ENCODE peak calls at places on chromosomes 2 and 18, in ten cellular contexts. B is heart right ventricle; M is ovary; V is CD4-positive, alpha-beta T cell; N is GM23248; R is SJSA1; O is Peyer's patch; G is Panc1; D is body of pancreas; J is fibroblast of lung. E is an unnamed sample.

GRCh38 chr18:8611916-8612576 is 2.8 kb downstream of the RAB12 start:
- DNase-seq in B (no peak), M (no peak), V (no peak), N (no peak), R (no peak), O (no peak), G (no peak), D (no peak), J (no peak), E (no peak)

GRCh38 chr2:29114841-29115609 is at the start of gene CLIP4:
- DNase-seq in B (peak), M (peak), V (peak), N (peak), R (no peak), O (peak), G (no peak), D (peak), J (peak), E (peak)

GRCh38 chr2:105038383-105039061 is 653 bp downstream of the MRPS9 start:
- DNase-seq in B (no peak), M (no peak), V (no peak), N (peak), R (no peak), O (no peak), G (peak), D (no peak), J (peak), E (no peak)

GRCh38 chr2:225993430-225993829 is 593.9 kb downstream of the NYAP2 start:
- DNase-seq in B (no peak), M (no peak), V (no peak), N (peak), R (no peak), O (no peak), G (no peak), D (no peak), J (peak), E (no peak)

GRCh38 chr2:142937347-142937746 is 59.9 kb downstream of the KYNU start:
- DNase-seq in B (no peak), M (no peak), V (no peak), N (peak), R (no peak), O (no peak), G (no peak), D (no peak), J (no peak), E (no peak)

GRCh38 chr2:101509498-101510274 is 34.8 kb upstream of the RFX8 start:
- DNase-seq in B (no peak), M (no peak), V (no peak), N (peak), R (no peak), O (no peak), G (no peak), D (peak), J (peak), E (no peak)

GRCh38 chr2:224711381-224711780 is 4.8 kb downstream of the CCDC195 start:
- DNase-seq in B (no peak), M (no peak), V (no peak), N (no peak), R (no peak), O (no peak), G (no peak), D (no peak), J (no peak), E (no peak)

GRCh38 chr2:150538582-150539236 is 51.2 kb upstream of the RND3 start:
- DNase-seq in B (no peak), M (no peak), V (no peak), N (peak), R (no peak), O (no peak), G (no peak), D (no peak), J (peak), E (no peak)

GRCh38 chr2:235026649-235027557 is 75.1 kb downstream of the SH3BP4 start:
- DNase-seq in B (peak), M (no peak), V (no peak), N (peak), R (peak), O (peak), G (no peak), D (peak), J (peak), E (peak)

GRCh38 chr18:13539843-13540535 is 186.4 kb downstream of the FAM210A start:
- DNase-seq in B (no peak), M (no peak), V (no peak), N (no peak), R (no peak), O (no peak), G (no peak), D (peak), J (no peak), E (no peak)

GRCh38 chr2:186365406-186365805 is 120.7 kb upstream of the ZC3H15 start:
- DNase-seq in B (no peak), M (no peak), V (no peak), N (no peak), R (no peak), O (no peak), G (no peak), D (no peak), J (no peak), E (no peak)

DNA sequence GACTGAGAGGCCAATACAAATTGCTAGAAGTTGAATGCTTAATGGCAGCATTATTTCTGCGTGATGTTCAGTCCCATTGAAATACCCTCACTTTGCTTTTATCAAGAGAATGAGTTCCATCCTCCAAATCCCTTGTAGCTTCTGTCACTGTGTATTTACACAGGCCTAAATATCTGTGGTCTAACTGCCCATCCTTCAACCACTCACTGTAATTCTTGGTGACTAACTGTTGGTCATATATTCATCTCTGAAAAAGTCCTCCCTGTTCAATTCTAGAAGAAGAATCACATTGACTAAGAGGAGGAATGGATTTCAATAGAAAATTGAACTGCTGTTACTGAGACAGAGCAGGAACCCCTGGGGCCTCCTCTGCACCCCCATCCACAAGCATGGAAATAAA is 74.2 kb upstream of the L3MBTL4 start:
- DNase-seq in B (no peak), M (no peak), V (no peak), N (peak), R (no peak), O (no peak), G (no peak), D (no peak), J (no peak), E (no peak)
- H3K27ac ChIP-seq in B (no peak), M (no peak), V (no peak), N (no peak), R (no peak), O (no peak), G (no peak), D (no peak), J (no peak), E (no peak)

GRCh38 chr2:10356459-10356851 is 53.8 kb downstream of the HPCAL1 start:
- DNase-seq in B (no peak), M (no peak), V (no peak), N (no peak), R (no peak), O (no peak), G (no peak), D (peak), J (no peak), E (no peak)
- H3K27ac ChIP-seq in B (no peak), M (no peak), V (peak), N (no peak), R (no peak), O (no peak), G (peak), D (peak), J (no peak), E (no peak)

GRCh38 chr2:189453998-189454397 is 12.7 kb downstream of the WDR75 start:
- DNase-seq in B (peak), M (no peak), V (no peak), N (no peak), R (no peak), O (no peak), G (no peak), D (no peak), J (no peak), E (no peak)
- H3K27ac ChIP-seq in B (no peak), M (peak), V (no peak), N (no peak), R (no peak), O (no peak), G (no peak), D (no peak), J (no peak), E (no peak)

GRCh38 chr2:106130251-106130998 is 63.7 kb downstream of the UXS1 start:
- DNase-seq in B (no peak), M (no peak), V (no peak), N (no peak), R (no peak), O (no peak), G (no peak), D (no peak), J (no peak), E (no peak)
- H3K27ac ChIP-seq in B (no peak), M (no peak), V (no peak), N (no peak), R (no peak), O (no peak), G (peak), D (no peak), J (no peak), E (no peak)

GRCh38 chr2:64332300-64332699 is 121.7 kb upstream of the LGALSL start:
- DNase-seq in B (no peak), M (no peak), V (no peak), N (no peak), R (no peak), O (no peak), G (no peak), D (no peak), J (peak), E (no peak)

GRCh38 chr2:64330281-64330680 is 123.7 kb upstream of the LGALSL start:
- DNase-seq in B (no peak), M (no peak), V (no peak), N (peak), R (no peak), O (no peak), G (no peak), D (no peak), J (no peak), E (no peak)

GRCh38 chr2:64330691-64331429 is 123.1 kb upstream of the LGALSL start:
- DNase-seq in B (peak), M (peak), V (peak), N (peak), R (peak), O (peak), G (peak), D (peak), J (peak), E (peak)

GRCh38 chr2:64331846-64332245 is 122.1 kb upstream of the LGALSL start:
- DNase-seq in B (no peak), M (no peak), V (no peak), N (no peak), R (no peak), O (no peak), G (no peak), D (no peak), J (no peak), E (no peak)

DNA sequence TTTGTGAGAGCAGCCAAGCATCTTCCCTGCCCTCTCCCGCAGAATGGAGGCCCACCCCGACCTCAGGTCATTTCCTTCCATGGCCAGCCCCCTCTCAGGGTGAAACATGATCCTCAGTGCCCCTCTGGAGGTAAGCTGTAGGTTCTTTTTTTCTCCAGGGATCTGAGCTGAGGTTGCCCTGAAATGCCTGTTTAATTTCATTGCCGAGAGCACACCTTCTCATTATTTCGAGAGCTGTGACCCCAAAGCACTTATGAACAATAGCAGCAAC is 122.6 kb upstream of the LGALSL start:
- DNase-seq in B (no peak), M (no peak), V (no peak), N (no peak), R (no peak), O (no peak), G (no peak), D (no peak), J (no peak), E (no peak)
- H3K27ac ChIP-seq in B (no peak), M (peak), V (no peak), N (no peak), R (no peak), O (no peak), G (no peak), D (no peak), J (no peak), E (peak)

GRCh38 chr2:183078163-183078466 is 432 bp upstream of the DUSP19 start:
- DNase-seq in B (no peak), M (no peak), V (no peak), N (no peak), R (no peak), O (no peak), G (no peak), D (no peak), J (no peak), E (no peak)

GRCh38 chr2:183081908-183082307 is 3.4 kb downstream of the DUSP19 start:
- DNase-seq in B (peak), M (no peak), V (no peak), N (peak), R (no peak), O (no peak), G (no peak), D (no peak), J (peak), E (no peak)

GRCh38 chr2:183079335-183079775 is 808 bp downstream of the DUSP19 start:
- DNase-seq in B (no peak), M (no peak), V (no peak), N (peak), R (no peak), O (no peak), G (no peak), D (peak), J (peak), E (no peak)

GRCh38 chr2:183078467-183079334 is at the start of gene DUSP19:
- DNase-seq in B (peak), M (peak), V (peak), N (peak), R (peak), O (peak), G (peak), D (peak), J (peak), E (peak)
- H3K27ac ChIP-seq in B (peak), M (peak), V (no peak), N (peak), R (no peak), O (peak), G (peak), D (peak), J (peak), E (peak)

E was measured in upper lobe of right lung.